ENCODE peak calls at places on chromosome 20, in seven cellular contexts. G is stimulated activated CD4-positive, alpha-beta T cell treated with anti-CD3 and anti-CD28 coated beads, Interleukin-1b, Interleukin-23, amount 100 ng/mL, for 48 hours; K is germinal center; M is GF-D8; E is NCI-H1092; N is activated naive CD4-positive, alpha-beta T cell treated with anti-CD3 and anti-CD28 coated beads for 36 hours; D is endodermal cell. B is an unnamed sample.

GRCh38 chr20:46119028-46119546 is 973 bp downstream of the CD40 start:
- DNase-seq in N (no peak), K (peak; percentile 76), M (no peak), G (no peak), D (no peak), E (no peak), B (no peak)

GRCh38 chr20:23225407-23226060 is 125.1 kb upstream of the NXT1 start:
- DNase-seq in D (no peak), G (no peak), N (no peak), E (no peak), K (no peak), M (peak; percentile 97), B (no peak)

GRCh38 chr20:57476641-57477461 is 48.1 kb downstream of the CTCFL start:
- DNase-seq in N (no peak), D (peak; percentile 55), E (no peak), M (no peak), G (no peak), K (no peak), B (no peak)

GRCh38 chr20:22861990-22862389 is 173.1 kb upstream of the SSTR4 start:
- DNase-seq in D (no peak), M (no peak), G (no peak), E (no peak), N (no peak), K (no peak), B (no peak)

GRCh38 chr20:53943522-53944291 is 126.7 kb downstream of the BCAS1 start:
- DNase-seq in E (no peak), M (no peak), D (no peak), G (peak; percentile 9), N (peak; percentile 55), K (peak; percentile 57), B (peak; percentile 39)

GRCh38 chr20:39310363-39311037 is 348.4 kb downstream of the DHX35 start:
- DNase-seq in N (no peak), D (peak; percentile 66), E (no peak), G (no peak), K (no peak), M (no peak), B (peak; percentile 80)

GRCh38 chr20:49717693-49718092 is 4.0 kb upstream of the B4GALT5 start:
- DNase-seq in G (peak; percentile 55), K (no peak), N (peak; percentile 52), D (no peak), M (no peak), E (no peak), B (no peak)

GRCh38 chr20:62482136-62482833 is 6.5 kb upstream of the GATA5 start:
- DNase-seq in G (no peak), E (no peak), K (no peak), M (no peak), D (no peak), N (no peak), B (no peak)

GRCh38 chr20:9218412-9219001 is 149.6 kb downstream of the PLCB4 start:
- DNase-seq in N (no peak), E (no peak), D (no peak), M (no peak), G (no peak), K (no peak), B (no peak)

GRCh38 chr20:63102720-63103375 is 96.1 kb upstream of the BHLHE23 start:
- DNase-seq in D (peak; percentile 69), M (peak; percentile 20), E (no peak), G (peak; percentile 79), K (peak; percentile 51), N (peak; percentile 80), B (peak; percentile 88)

GRCh38 chr20:4897600-4897999 is 103.7 kb downstream of the SLC23A2 start:
- DNase-seq in K (no peak), D (no peak), N (no peak), M (no peak), E (no peak), G (no peak), B (no peak)

GRCh38 chr20:13265941-13266340 is 44.9 kb downstream of the ISM1 start:
- DNase-seq in K (no peak), N (no peak), M (no peak), E (no peak), D (no peak), G (no peak), B (no peak)

GRCh38 chr20:63889241-63890200 is 5.4 kb upstream of the DNAJC5 start:
- DNase-seq in M (no peak), K (no peak), N (no peak), G (no peak), E (no peak), D (no peak), B (no peak)

GRCh38 chr20:24653306-24653705 is 183.9 kb downstream of the SYNDIG1 start:
- DNase-seq in D (no peak), K (no peak), M (no peak), E (no peak), G (no peak), N (no peak), B (no peak)

GRCh38 chr20:25361287-25361683 is 29.4 kb downstream of the ABHD12 start:
- DNase-seq in G (no peak), E (no peak), D (no peak), N (no peak), K (no peak), M (no peak), B (no peak)

GRCh38 chr20:34871966-34872603 is 571 bp downstream of the GGT7 start:
- DNase-seq in E (no peak), M (no peak), K (no peak), N (no peak), D (peak; percentile 48), G (no peak), B (no peak)

GRCh38 chr20:54535045-54535444 is 59.7 kb downstream of the DOK5 start:
- DNase-seq in K (no peak), N (no peak), E (no peak), D (no peak), G (no peak), M (peak; percentile 76), B (no peak)

GRCh38 chr20:34980543-34981213 is 25.0 kb downstream of the MYH7B start:
- DNase-seq in D (no peak), N (no peak), G (no peak), M (no peak), K (no peak), E (no peak), B (no peak)

GRCh38 chr20:57106030-57106682 is 160.3 kb downstream of the BMP7 start:
- DNase-seq in D (no peak), G (no peak), E (no peak), N (no peak), K (peak; percentile 77), M (no peak), B (no peak)

GRCh38 chr20:40938020-40938419 is 90.6 kb upstream of the TOP1 start:
- DNase-seq in D (peak; percentile 76), N (peak; percentile 18), G (no peak), E (no peak), M (no peak), K (no peak), B (peak; percentile 57)

GRCh38 chr20:19883501-19883900 is 125.4 kb downstream of the RIN2 start:
- DNase-seq in E (no peak), G (no peak), N (no peak), K (no peak), D (no peak), M (no peak), B (no peak)

GRCh38 chr20:1802385-1803215 is 92.6 kb upstream of the SIRPA start:
- DNase-seq in E (peak; percentile 8), D (peak; percentile 91), K (peak; percentile 76), N (peak; percentile 71), G (peak; percentile 35), M (peak; percentile 37), B (peak; percentile 66)

GRCh38 chr20:54346269-54346668 is 129.1 kb upstream of the DOK5 start:
- DNase-seq in G (no peak), M (no peak), E (no peak), D (no peak), N (no peak), K (no peak), B (no peak)

B was measured in DND-41.